ENCODE peak calls at places on chromosomes 12 and 14, in nine cellular contexts. Q, G, Z, U, R, B, X, A and T are unnamed samples. For H3K27me3, the result is how much of the 10 kb centered on the place peaks cover.

GRCh38 chr12:120539303-120539702 is 5.1 kb downstream of the RNF10 start:
- DNase-seq in Q (no peak), G (no peak), Z (peak), U (no peak), R (no peak), B (no peak), X (peak), A (peak), T (no peak)

GRCh38 chr14:86038401-86038985 is 508.5 kb downstream of the FLRT2 start:
- DNase-seq in Q (peak), G (no peak), Z (peak), U (peak), R (no peak), B (no peak), X (peak), A (no peak), T (peak)

GRCh38 chr12:10212623-10213131 is at the start of gene GABARAPL1:
- DNase-seq in Q (peak), G (peak), Z (no peak), U (peak), R (peak), B (peak), X (peak), A (peak), T (peak)

GRCh38 chr12:1643056-1643455 is 14.0 kb downstream of the WNT5B start:
- DNase-seq in Q (no peak), G (no peak), Z (no peak), U (no peak), R (no peak), B (no peak), X (no peak), A (no peak), T (no peak)

GRCh38 chr12:91792597-91792996 is 353.0 kb downstream of the BTG1 start:
- DNase-seq in Q (no peak), G (no peak), Z (no peak), U (no peak), R (no peak), B (no peak), X (no peak), A (no peak), T (no peak)

GRCh38 chr12:78898416-78898815 is 33.8 kb downstream of the SYT1 start:
- DNase-seq in Q (peak), G (no peak), Z (peak), U (peak), R (peak), B (peak), X (peak), A (peak), T (peak)

GRCh38 chr12:1518763-1519516 is 75.4 kb downstream of the FBXL14 start:
- DNase-seq in Q (no peak), G (peak), Z (peak), U (no peak), R (no peak), B (no peak), X (no peak), A (no peak), T (peak)

GRCh38 chr12:14514154-14514842 is 53.4 kb downstream of the PLBD1 start:
- DNase-seq in Q (no peak), G (peak), Z (no peak), U (peak), R (no peak), B (no peak), X (peak), A (no peak), T (peak)

GRCh38 chr12:30117483-30117882 is 333.7 kb upstream of the TMTC1 start:
- DNase-seq in Q (no peak), G (no peak), Z (no peak), U (no peak), R (no peak), B (no peak), X (no peak), A (no peak), T (no peak)

GRCh38 chr14:79809849-79810612 is 401.3 kb downstream of the DIO2 start:
- DNase-seq in Q (no peak), G (no peak), Z (no peak), U (no peak), R (no peak), B (no peak), X (no peak), A (no peak), T (no peak)

GRCh38 chr14:33755358-33755757 is 195.5 kb downstream of the EGLN3 start:
- DNase-seq in Q (no peak), G (no peak), Z (no peak), U (no peak), R (no peak), B (no peak), X (no peak), A (no peak), T (no peak)

DNA sequence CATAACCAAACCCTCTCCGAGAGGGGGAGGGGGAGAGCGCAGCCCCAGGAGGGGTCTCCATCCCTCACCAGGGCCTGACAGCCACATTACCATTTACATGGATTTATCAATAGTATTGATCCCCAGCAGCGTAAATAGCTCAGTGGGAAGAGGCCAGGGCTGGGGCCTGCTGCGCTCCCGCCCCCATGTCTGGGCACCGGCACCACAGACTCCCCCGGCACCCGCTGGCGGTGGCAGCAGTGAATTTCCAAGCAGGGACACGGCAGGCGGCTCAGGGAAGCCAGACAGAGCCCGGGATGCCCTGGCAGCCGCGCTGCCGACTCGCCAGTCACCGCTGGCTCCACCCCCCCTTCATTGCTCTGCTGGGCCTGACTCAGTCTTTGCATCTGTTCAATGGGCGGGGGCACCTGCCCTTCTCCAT is 2.3 kb downstream of the NCOR2 start:
- DNase-seq in Q (peak), G (no peak), Z (no peak), U (no peak), R (peak), B (no peak), X (peak), A (no peak), T (peak)
- H3K4me3 ChIP-seq in Q (no peak), G (no peak), Z (no peak), U (no peak), R (peak), B (peak), X (no peak), A (peak), T (no peak)

GRCh38 chr14:21719841-21720240 is 46.2 kb upstream of the OR4E1 start:
- DNase-seq in Q (no peak), G (no peak), Z (no peak), U (no peak), R (no peak), B (no peak), X (no peak), A (no peak), T (no peak)
- H3K27me3 ChIP-seq in Q (under half), G (under half), Z (under half), U (under half), R (under half), B (under half), X (under half), A (under half), T (under half)

GRCh38 chr12:23349550-23349949 is 599.9 kb downstream of the SOX5 start:
- DNase-seq in Q (no peak), G (no peak), Z (no peak), U (no peak), R (no peak), B (no peak), X (no peak), A (no peak), T (no peak)
- TF ChIP-seq POLR2A in Q (no peak), G (no peak), Z (no peak), U (no peak), R (no peak), B (no peak), X (no peak), A (no peak), T (no peak)

GRCh38 chr12:49673446-49674317 is 33.5 kb downstream of the FMNL3 start:
- DNase-seq in Q (peak), G (no peak), Z (peak), U (peak), R (peak), B (peak), X (peak), A (peak), T (peak)

GRCh38 chr12:49671051-49671765 is 36.0 kb downstream of the FMNL3 start:
- DNase-seq in Q (peak), G (no peak), Z (peak), U (peak), R (no peak), B (no peak), X (no peak), A (peak), T (peak)

GRCh38 chr12:49674318-49674985 is 32.8 kb downstream of the FMNL3 start:
- DNase-seq in Q (no peak), G (no peak), Z (no peak), U (peak), R (no peak), B (no peak), X (no peak), A (no peak), T (no peak)

GRCh38 chr12:49675137-49675536 is 32.1 kb downstream of the FMNL3 start:
- DNase-seq in Q (no peak), G (no peak), Z (no peak), U (no peak), R (no peak), B (no peak), X (no peak), A (no peak), T (no peak)

DNA sequence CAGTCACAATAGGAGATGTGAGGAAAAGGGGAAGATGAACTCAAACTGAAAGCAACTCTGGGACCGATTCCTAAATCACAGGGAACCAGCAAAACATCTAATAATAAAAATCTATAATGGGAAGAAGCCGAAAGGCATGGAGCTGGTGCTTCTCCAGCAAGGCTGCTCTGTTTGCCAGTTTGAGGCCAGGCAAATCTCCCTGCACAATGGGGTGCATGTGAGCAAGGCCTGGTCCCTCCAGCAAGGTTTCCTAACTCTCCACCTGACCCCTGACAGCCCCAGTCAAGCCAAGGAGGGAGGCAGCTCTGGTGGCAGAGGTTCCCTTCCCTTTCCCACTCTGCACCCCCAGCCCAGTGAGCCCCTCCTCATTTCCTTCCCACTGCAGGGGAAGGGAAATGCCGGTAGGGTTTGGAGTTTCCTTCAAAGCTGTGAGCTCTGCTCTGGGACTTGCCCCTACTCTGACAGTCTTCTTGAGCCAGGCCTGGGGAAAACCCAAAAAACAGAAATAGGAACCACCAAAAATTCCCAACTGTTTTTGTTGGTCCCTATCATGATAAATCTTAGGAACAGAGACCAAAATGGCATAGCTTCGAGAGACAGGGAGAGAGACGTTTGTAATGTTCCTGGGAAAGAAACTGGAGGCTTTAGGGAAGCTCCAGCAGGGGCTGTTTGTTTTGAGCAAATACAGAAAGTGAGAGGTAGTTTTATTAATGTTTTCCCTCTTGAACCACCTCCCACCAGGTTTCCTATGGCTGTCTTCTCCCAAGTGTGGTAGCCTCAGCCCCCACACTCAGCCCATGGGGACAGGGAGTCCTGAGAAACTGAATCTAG is 34.6 kb downstream of the FMNL3 start:
- DNase-seq in Q (no peak), G (no peak), Z (peak), U (no peak), R (no peak), B (no peak), X (no peak), A (peak), T (no peak)
- H3K4me3 ChIP-seq in Q (no peak), G (no peak), Z (no peak), U (no peak), R (no peak), B (no peak), X (no peak), A (peak), T (no peak)

GRCh38 chr12:16300222-16300621 is 22.7 kb upstream of the SLC15A5 start:
- DNase-seq in Q (no peak), G (no peak), Z (no peak), U (no peak), R (no peak), B (no peak), X (no peak), A (no peak), T (no peak)

GRCh38 chr12:16297521-16297920 is 20.0 kb upstream of the SLC15A5 start:
- DNase-seq in Q (no peak), G (no peak), Z (no peak), U (no peak), R (no peak), B (no peak), X (no peak), A (no peak), T (no peak)

GRCh38 chr12:16299403-16299802 is 21.9 kb upstream of the SLC15A5 start:
- DNase-seq in Q (no peak), G (no peak), Z (no peak), U (no peak), R (no peak), B (peak), X (peak), A (no peak), T (no peak)

GRCh38 chr12:16303939-16304338 is 26.5 kb upstream of the SLC15A5 start:
- DNase-seq in Q (no peak), G (no peak), Z (no peak), U (no peak), R (no peak), B (no peak), X (no peak), A (no peak), T (no peak)

GRCh38 chr12:16300706-16301105 is 23.2 kb upstream of the SLC15A5 start:
- DNase-seq in Q (no peak), G (no peak), Z (no peak), U (peak), R (no peak), B (peak), X (no peak), A (peak), T (no peak)
- H3K27me3 ChIP-seq in Q (under half), G (under half), Z (under half), U (under half), R (under half), B (under half), X (under half), A (under half), T (under half)

DNA sequence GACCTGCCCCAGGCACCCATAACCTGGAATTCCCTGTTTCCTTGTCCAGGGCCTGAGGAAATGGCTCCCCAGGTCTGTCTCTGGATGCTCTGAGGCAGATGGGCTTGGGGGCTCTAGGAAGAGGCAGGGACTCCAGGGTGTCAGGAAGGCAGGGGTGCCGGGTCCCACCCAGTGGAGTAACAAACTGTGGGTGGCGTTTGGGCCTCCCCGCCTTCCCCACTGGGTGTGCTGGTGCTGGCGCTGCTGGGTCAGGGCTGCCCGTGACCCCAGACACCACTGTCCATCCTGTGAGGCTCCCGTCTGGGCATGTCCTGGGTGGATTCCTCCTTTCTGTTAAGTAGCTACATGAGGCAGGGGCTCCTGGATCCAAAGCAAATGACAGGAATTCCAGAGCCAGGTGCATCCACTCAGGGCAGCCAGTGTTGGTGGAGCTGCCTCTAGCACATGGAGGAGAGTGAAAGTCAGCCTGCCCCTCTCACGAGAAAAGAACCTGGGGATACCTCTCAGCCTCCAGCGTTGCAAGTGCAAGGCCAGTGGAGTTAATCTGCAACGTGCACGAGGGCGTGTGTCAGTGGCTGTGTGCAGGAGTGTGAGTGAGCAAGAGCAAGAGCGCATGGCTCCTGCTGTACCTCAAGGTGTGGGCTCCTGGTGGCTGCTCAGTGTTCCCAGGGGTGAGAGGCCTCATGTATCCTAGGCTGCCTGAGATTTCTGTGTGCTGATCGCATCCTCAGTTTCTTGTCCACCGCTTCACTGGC is 403.1 kb downstream of the TMEM121 start:
- DNase-seq in Q (no peak), G (no peak), Z (no peak), U (no peak), R (no peak), B (no peak), X (no peak), A (peak), T (no peak)
- TF ChIP-seq POLR2A in Q (no peak), G (no peak), Z (no peak), U (no peak), R (no peak), B (no peak), X (no peak), A (no peak), T (no peak)

GRCh38 chr12:68675098-68675842 is 11.5 kb upstream of the NUP107 start:
- DNase-seq in Q (no peak), G (no peak), Z (peak), U (no peak), R (no peak), B (no peak), X (peak), A (no peak), T (peak)

GRCh38 chr12:68673788-68674187 is 13.0 kb upstream of the NUP107 start:
- DNase-seq in Q (no peak), G (no peak), Z (no peak), U (no peak), R (no peak), B (no peak), X (no peak), A (no peak), T (no peak)

GRCh38 chr12:68674376-68674775 is 12.4 kb upstream of the NUP107 start:
- DNase-seq in Q (no peak), G (no peak), Z (no peak), U (no peak), R (no peak), B (no peak), X (no peak), A (no peak), T (no peak)
- H3K4me3 ChIP-seq in Q (no peak), G (no peak), Z (no peak), U (no peak), R (no peak), B (no peak), X (no peak), A (no peak), T (no peak)

GRCh38 chr12:53843545-53843944 is 91.8 kb upstream of the CISTR start:
- DNase-seq in Q (no peak), G (no peak), Z (no peak), U (no peak), R (no peak), B (no peak), X (no peak), A (no peak), T (no peak)
- H3K27me3 ChIP-seq in Q (under half), G (under half), Z (under half), U (under half), R (under half), B (under half), X (under half), A (under half), T (under half)